ENCODE peak calls at places on chromosome 17, in eight cellular contexts. R, Y, S, X, E, F, G and P are unnamed samples.

GRCh38 chr17:61401280-61402072 is 1.8 kb downstream of the TBX2 start:
- DNase-seq in S (no peak), F (no peak), Y (peak), X (peak), G (no peak), R (no peak), E (no peak), P (no peak)

GRCh38 chr17:2435181-2435741 is 34.4 kb upstream of the MNT start:
- DNase-seq in G (no peak), E (no peak), Y (peak), S (peak), R (no peak), X (peak), F (no peak), P (peak)

GRCh38 chr17:75289832-75290337 is 652 bp upstream of the SLC25A19 start:
- DNase-seq in S (peak), E (peak), R (no peak), X (peak), Y (peak), G (peak), F (peak), P (peak)

GRCh38 chr17:2566056-2566455 is 27.4 kb upstream of the PAFAH1B1 start:
- DNase-seq in S (no peak), Y (no peak), F (no peak), R (no peak), X (no peak), E (no peak), G (no peak), P (no peak)

GRCh38 chr17:31085563-31085962 is 9.2 kb upstream of the NF1 start:
- DNase-seq in R (no peak), F (no peak), Y (peak), X (peak), G (no peak), E (peak), S (peak), P (peak)

GRCh38 chr17:55825213-55825612 is 74.4 kb downstream of the PCTP start:
- DNase-seq in X (no peak), Y (no peak), R (no peak), G (no peak), S (no peak), E (peak), F (no peak), P (peak)

GRCh38 chr17:74190154-74190553 is 13.3 kb upstream of the RPL38 start:
- DNase-seq in R (no peak), S (peak), E (peak), G (no peak), F (no peak), Y (peak), X (peak), P (peak)

GRCh38 chr17:80758793-80759673 is 214.4 kb downstream of the RPTOR start:
- DNase-seq in G (no peak), S (peak), X (peak), Y (no peak), E (no peak), R (no peak), F (no peak), P (no peak)

GRCh38 chr17:16987830-16988601 is 16.1 kb upstream of the TNFRSF13B start:
- DNase-seq in X (peak), G (peak), S (peak), R (peak), Y (peak), E (peak), F (peak), P (peak)

DNA sequence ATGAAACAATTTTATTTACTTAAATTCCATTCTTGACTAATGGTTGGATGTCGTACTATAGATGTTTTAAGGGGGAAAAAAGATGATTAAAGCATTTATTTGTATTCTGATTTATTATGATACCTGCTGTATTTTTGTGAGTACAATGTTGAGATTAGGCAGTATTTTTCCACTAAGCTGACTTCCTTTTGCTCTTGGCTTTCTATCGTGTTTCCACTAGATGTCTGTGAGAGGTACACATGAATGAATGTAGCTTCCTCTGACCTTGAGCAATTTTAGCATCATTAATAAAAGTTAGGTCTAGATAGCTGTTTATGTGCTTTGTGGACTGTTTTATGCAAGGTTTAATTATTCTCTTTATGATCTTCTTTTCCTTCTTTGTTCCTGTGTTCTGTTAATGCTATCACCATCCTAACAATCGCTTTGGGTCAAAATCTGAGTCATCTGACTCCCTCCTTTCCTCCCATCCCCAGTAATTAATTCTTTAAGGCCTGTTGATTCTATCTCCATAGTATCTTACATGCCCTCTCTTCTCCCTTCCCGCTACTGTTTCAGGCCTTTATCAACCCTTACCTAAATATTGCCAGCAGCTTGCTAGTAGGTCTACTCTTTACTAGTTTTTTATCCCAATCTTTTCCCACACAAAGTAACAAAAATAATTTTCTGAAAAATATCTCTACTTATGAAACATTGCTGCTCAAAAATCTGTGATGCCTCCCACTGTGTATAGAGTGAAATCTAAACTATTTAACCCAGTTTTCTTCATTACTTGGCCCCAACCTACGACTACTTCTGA is 76.0 kb downstream of the VMP1 start:
- DNase-seq in S (peak), G (no peak), E (peak), X (peak), F (no peak), Y (peak), R (no peak), P (peak)
- H3K4me3 ChIP-seq in S (no peak), G (peak), E (peak), X (no peak), F (no peak), Y (peak), R (no peak), P (no peak)

DNA sequence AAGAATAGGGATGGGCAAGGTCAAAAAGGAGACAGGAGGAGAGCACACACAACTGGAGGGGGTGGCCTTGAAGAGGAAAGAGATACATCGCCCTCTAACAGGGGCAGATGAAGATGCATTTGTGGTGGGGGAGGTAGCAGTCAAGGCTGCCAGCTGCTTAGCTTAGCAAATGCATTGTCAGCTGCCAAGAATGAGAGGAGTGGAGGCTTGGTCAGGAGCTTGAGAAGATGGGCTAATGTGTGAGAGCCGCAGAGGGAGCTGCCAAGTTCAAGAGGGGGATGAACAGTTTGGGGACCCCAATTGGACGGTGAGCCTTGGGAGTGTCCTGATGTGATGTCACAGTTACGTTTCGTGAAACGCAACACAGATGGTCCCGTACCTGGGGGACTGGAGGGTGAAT is 28.9 kb upstream of the GNA13 start:
- DNase-seq in E (no peak), R (no peak), S (peak), Y (peak), X (no peak), F (no peak), G (no peak), P (no peak)
- TF ChIP-seq CTCF in E (no peak), R (no peak), S (no peak), Y (no peak), X (no peak), F (no peak), G (no peak), P (no peak)

GRCh38 chr17:10114931-10115535 is 83.4 kb downstream of the GAS7 start:
- DNase-seq in E (peak), Y (peak), R (peak), G (peak), S (peak), X (peak), F (peak), P (peak)
- H3K4me3 ChIP-seq in E (no peak), Y (peak), R (peak), G (peak), S (no peak), X (peak), F (no peak), P (peak)

DNA sequence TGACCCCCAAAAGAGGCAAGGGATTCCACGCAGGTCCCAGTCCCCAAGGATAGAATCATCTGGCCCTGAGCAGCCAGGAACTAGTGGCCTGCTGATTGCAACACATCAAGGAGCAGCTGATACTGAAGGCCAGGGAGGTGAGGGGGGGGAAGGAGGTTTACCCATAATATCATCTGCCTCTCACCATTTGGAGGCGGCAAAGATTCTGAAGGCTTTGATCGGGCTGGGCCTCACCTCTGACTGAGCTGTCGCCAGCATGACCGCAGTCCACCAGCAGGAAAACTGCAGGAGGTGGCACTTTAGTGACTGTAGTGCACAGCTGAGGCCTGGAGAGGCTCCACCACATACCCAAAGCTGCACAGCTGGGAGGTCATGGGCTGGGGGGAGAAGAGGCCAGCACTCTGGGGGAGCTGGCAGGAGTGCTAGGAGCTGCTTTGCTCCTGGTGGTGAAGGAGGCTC is 20.5 kb upstream of the ITGA3 start:
- DNase-seq in X (no peak), S (no peak), E (no peak), G (no peak), F (no peak), R (no peak), Y (no peak), P (peak)
- TF ChIP-seq CTCF in X (no peak), S (peak), E (no peak), G (no peak), F (no peak), R (peak), Y (no peak), P (no peak)

GRCh38 chr17:72219136-72219823 is 98.5 kb downstream of the SOX9 start:
- DNase-seq in E (no peak), G (no peak), R (no peak), X (no peak), F (no peak), S (peak), Y (no peak), P (no peak)
- H3K4me3 ChIP-seq in E (no peak), G (no peak), R (peak), X (no peak), F (peak), S (peak), Y (no peak), P (no peak)

DNA sequence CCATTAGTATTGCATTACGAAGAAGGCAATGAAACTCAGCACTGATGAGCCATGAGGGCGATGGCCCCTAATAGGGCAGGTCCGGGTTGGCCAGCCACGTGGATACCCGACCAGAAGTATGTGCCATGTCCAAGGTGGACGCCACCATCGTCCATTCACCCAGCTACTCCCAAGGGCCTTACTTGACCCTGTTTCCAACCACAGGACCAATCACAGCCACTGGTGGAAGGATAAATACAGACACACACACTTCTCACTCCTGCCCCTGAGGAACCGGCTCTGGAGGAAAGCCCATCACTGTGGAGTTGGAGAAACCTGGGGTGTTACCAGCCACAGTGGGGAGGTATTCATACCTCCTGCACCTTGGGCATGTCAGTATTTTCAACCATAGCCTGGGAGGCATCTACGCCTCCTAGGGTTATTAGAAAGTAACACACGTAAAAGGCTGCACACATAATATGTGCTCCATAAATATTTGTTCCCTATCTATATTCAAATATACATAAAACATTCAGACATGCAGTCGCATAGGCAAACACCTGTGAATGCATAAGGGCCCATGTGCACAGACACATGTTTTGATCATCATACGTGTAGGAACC is 5.4 kb upstream of the ITGA3 start:
- DNase-seq in F (no peak), E (no peak), G (no peak), R (no peak), X (no peak), S (no peak), Y (no peak), P (no peak)
- TF ChIP-seq CTCF in F (no peak), E (peak), G (no peak), R (no peak), X (no peak), S (no peak), Y (no peak), P (peak)

DNA sequence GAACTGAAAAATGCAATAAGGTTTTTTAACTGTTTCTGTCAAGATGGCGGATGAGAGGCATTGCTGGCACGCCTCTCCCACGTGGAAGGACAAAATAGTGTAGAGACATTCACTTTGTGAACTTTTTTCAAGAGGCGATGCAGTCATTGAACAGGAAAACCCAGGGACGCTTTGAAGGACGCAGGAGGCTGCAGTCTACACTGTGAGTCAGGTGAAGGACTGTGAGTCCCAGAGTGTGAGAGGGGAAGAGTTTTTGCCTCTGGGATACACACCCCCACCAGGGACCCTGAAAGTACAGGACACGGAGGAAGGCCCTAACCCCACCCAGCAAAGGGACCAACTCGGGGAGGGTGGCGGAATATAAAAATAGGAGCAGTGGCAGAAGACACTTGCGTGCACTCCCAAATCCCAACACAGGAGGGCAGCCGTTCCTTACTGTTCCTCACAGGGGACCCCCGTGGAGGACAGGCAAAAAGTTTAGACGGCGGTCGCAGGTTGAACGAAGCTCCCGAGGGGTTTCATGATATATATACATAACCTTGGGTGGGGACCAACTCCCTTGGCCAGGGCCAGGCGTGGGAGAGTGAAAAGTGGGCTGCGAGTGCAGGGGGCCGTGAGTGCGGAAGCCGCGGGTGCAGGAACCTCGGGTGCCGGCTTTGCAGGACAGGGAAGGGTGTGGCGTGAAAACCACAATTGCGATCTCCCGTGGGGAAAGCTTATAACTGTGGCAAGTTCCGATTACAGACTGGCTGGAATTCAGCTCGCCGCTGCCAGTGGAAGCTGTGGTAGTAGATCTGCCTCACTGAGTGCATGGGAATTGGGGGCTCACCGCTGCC is 82.0 kb upstream of the ALOX12 start:
- DNase-seq in E (peak), X (peak), Y (peak), G (peak), R (no peak), F (peak), S (peak), P (peak)
- H3K4me3 ChIP-seq in E (no peak), X (no peak), Y (peak), G (peak), R (no peak), F (peak), S (no peak), P (no peak)

GRCh38 chr17:51828901-51829300 is 329.6 kb downstream of the CA10 start:
- DNase-seq in F (no peak), R (no peak), Y (no peak), G (no peak), X (no peak), E (no peak), S (no peak), P (no peak)

GRCh38 chr17:51833045-51833444 is 325.5 kb downstream of the CA10 start:
- DNase-seq in X (no peak), G (no peak), E (no peak), S (no peak), F (no peak), Y (no peak), R (no peak), P (no peak)

GRCh38 chr17:51830886-51831285 is 327.6 kb downstream of the CA10 start:
- DNase-seq in F (no peak), R (no peak), Y (no peak), G (no peak), S (no peak), X (no peak), E (no peak), P (no peak)

GRCh38 chr17:51827140-51827539 is 331.4 kb downstream of the CA10 start:
- DNase-seq in E (no peak), Y (no peak), R (no peak), S (no peak), G (no peak), X (no peak), F (no peak), P (no peak)
- TF ChIP-seq CTCF in E (no peak), Y (no peak), R (no peak), S (no peak), G (no peak), X (no peak), F (no peak), P (no peak)

GRCh38 chr17:28861393-28862203 is 6.8 kb downstream of the ERAL1 start:
- DNase-seq in Y (no peak), F (no peak), E (no peak), S (no peak), X (no peak), G (no peak), R (no peak), P (no peak)
- H3K4me3 ChIP-seq in Y (no peak), F (no peak), E (no peak), S (no peak), X (no peak), G (no peak), R (no peak), P (no peak)